ENCODE peak calls at places on chromosome 7, in six cellular contexts. One of them, this sample, is unnamed.

GRCh38 chr7:139596626-139597025 is 73.1 kb downstream of the CLEC2L start:
- DNase-seq in GM03348: no peak
- DNase-seq in T follicular helper cell: no peak
- DNase-seq in glomerular endothelial cell: no peak
- DNase-seq in GM20000: no peak
- DNase-seq in NAMALWA: no peak
- DNase-seq in this sample: no peak

GRCh38 chr7:41003031-41003925 is 699.6 kb downstream of the INHBA start:
- DNase-seq in GM03348: no peak
- DNase-seq in T follicular helper cell: no peak
- DNase-seq in glomerular endothelial cell: peak
- DNase-seq in GM20000: peak
- DNase-seq in NAMALWA: peak
- DNase-seq in this sample: no peak

GRCh38 chr7:151673216-151673615 is 153.5 kb upstream of the RHEB start:
- DNase-seq in GM03348: no peak
- DNase-seq in T follicular helper cell: no peak
- DNase-seq in glomerular endothelial cell: no peak
- DNase-seq in GM20000: no peak
- DNase-seq in NAMALWA: no peak
- DNase-seq in this sample: no peak

GRCh38 chr7:16078076-16078952 is 343.0 kb downstream of the CRPPA start:
- DNase-seq in GM03348: peak
- DNase-seq in T follicular helper cell: no peak
- DNase-seq in glomerular endothelial cell: peak
- DNase-seq in GM20000: peak
- DNase-seq in NAMALWA: peak
- DNase-seq in this sample: no peak

GRCh38 chr7:49670991-49671390 is 102.4 kb upstream of the VWC2 start:
- DNase-seq in GM03348: no peak
- DNase-seq in T follicular helper cell: no peak
- DNase-seq in glomerular endothelial cell: no peak
- DNase-seq in GM20000: no peak
- DNase-seq in NAMALWA: no peak
- DNase-seq in this sample: no peak

GRCh38 chr7:150722403-150723065 is 6.1 kb downstream of the GIMAP1 start:
- DNase-seq in GM03348: no peak
- DNase-seq in T follicular helper cell: no peak
- DNase-seq in glomerular endothelial cell: no peak
- DNase-seq in GM20000: no peak
- DNase-seq in NAMALWA: no peak
- DNase-seq in this sample: no peak

GRCh38 chr7:6546852-6547251 is 4.4 kb downstream of the GRID2IP start:
- DNase-seq in GM03348: no peak
- DNase-seq in T follicular helper cell: no peak
- DNase-seq in glomerular endothelial cell: no peak
- DNase-seq in GM20000: peak
- DNase-seq in NAMALWA: no peak
- DNase-seq in this sample: no peak

GRCh38 chr7:151320263-151320845 is 21.3 kb upstream of the NUB1 start:
- DNase-seq in GM03348: no peak
- DNase-seq in T follicular helper cell: no peak
- DNase-seq in glomerular endothelial cell: no peak
- DNase-seq in GM20000: no peak
- DNase-seq in NAMALWA: no peak
- DNase-seq in this sample: no peak

GRCh38 chr7:108188724-108189123 is 58.6 kb upstream of the LAMB4 start:
- DNase-seq in GM03348: no peak
- DNase-seq in T follicular helper cell: no peak
- DNase-seq in glomerular endothelial cell: no peak
- DNase-seq in GM20000: no peak
- DNase-seq in NAMALWA: no peak
- DNase-seq in this sample: no peak

GRCh38 chr7:516606-517456 is 2.8 kb downstream of the PDGFA start:
- DNase-seq in GM03348: peak
- DNase-seq in T follicular helper cell: no peak
- DNase-seq in glomerular endothelial cell: no peak
- DNase-seq in GM20000: no peak
- DNase-seq in NAMALWA: no peak
- DNase-seq in this sample: no peak

GRCh38 chr7:57404343-57404966 is 45.5 kb upstream of the ZNF716 start:
- DNase-seq in GM03348: no peak
- DNase-seq in T follicular helper cell: no peak
- DNase-seq in glomerular endothelial cell: no peak
- DNase-seq in GM20000: no peak
- DNase-seq in NAMALWA: no peak
- DNase-seq in this sample: no peak

GRCh38 chr7:157568785-157569584 is 232.2 kb downstream of the DNAJB6 start:
- DNase-seq in GM03348: peak
- DNase-seq in T follicular helper cell: peak
- DNase-seq in glomerular endothelial cell: no peak
- DNase-seq in GM20000: peak
- DNase-seq in NAMALWA: no peak
- DNase-seq in this sample: no peak